ENCODE peak calls at places on chromosome 10, in four cellular contexts. One of them, this sample, is unnamed.

GRCh38 chr10:94500063-94500462 is 45.5 kb upstream of the HELLS start:
- DNase-seq in hepatocyte: peak
- DNase-seq in psoas muscle: no peak
- DNase-seq in body of pancreas: no peak
- DNase-seq in this sample: no peak

GRCh38 chr10:63200416-63200815 is 67.3 kb downstream of the NRBF2 start:
- DNase-seq in hepatocyte: no peak
- DNase-seq in psoas muscle: no peak
- DNase-seq in body of pancreas: no peak
- DNase-seq in this sample: no peak

GRCh38 chr10:114259825-114260224 is 20.8 kb downstream of the VWA2 start:
- DNase-seq in hepatocyte: no peak
- DNase-seq in psoas muscle: peak
- DNase-seq in body of pancreas: no peak
- DNase-seq in this sample: no peak

GRCh38 chr10:126508535-126509040 is 120.3 kb upstream of the ADAM12 start:
- DNase-seq in hepatocyte: peak
- DNase-seq in psoas muscle: no peak
- DNase-seq in body of pancreas: no peak
- DNase-seq in this sample: no peak

GRCh38 chr10:113965077-113965476 is 78.6 kb upstream of the ADRB1 start:
- DNase-seq in hepatocyte: no peak
- DNase-seq in psoas muscle: no peak
- DNase-seq in body of pancreas: no peak
- DNase-seq in this sample: no peak

GRCh38 chr10:44647877-44648542 is 263.1 kb upstream of the CXCL12 start:
- DNase-seq in hepatocyte: no peak
- DNase-seq in psoas muscle: peak
- DNase-seq in body of pancreas: peak
- DNase-seq in this sample: no peak

GRCh38 chr10:24318517-24318916 is 109.6 kb downstream of the KIAA1217 start:
- DNase-seq in hepatocyte: peak
- DNase-seq in psoas muscle: no peak
- DNase-seq in body of pancreas: peak
- DNase-seq in this sample: no peak

GRCh38 chr10:95295031-95295755 is 4.4 kb upstream of the PDLIM1 start:
- DNase-seq in hepatocyte: peak
- DNase-seq in psoas muscle: peak
- DNase-seq in body of pancreas: peak
- DNase-seq in this sample: no peak

GRCh38 chr10:73810735-73811465 is 498 bp downstream of the NDST2 start:
- DNase-seq in hepatocyte: peak
- DNase-seq in psoas muscle: peak
- DNase-seq in body of pancreas: peak
- DNase-seq in this sample: peak

GRCh38 chr10:22682237-22683192 is 31.9 kb downstream of the PIP4K2A start:
- DNase-seq in hepatocyte: no peak
- DNase-seq in psoas muscle: no peak
- DNase-seq in body of pancreas: no peak
- DNase-seq in this sample: peak

GRCh38 chr10:43336641-43337318 is 34.7 kb upstream of the FXYD4 start:
- DNase-seq in hepatocyte: peak
- DNase-seq in psoas muscle: no peak
- DNase-seq in body of pancreas: no peak
- DNase-seq in this sample: no peak

GRCh38 chr10:43333653-43334052 is 37.8 kb upstream of the FXYD4 start:
- DNase-seq in hepatocyte: no peak
- DNase-seq in psoas muscle: no peak
- DNase-seq in body of pancreas: no peak
- DNase-seq in this sample: no peak

GRCh38 chr10:43339136-43339535 is 32.3 kb upstream of the FXYD4 start:
- DNase-seq in hepatocyte: no peak
- DNase-seq in psoas muscle: no peak
- DNase-seq in body of pancreas: no peak
- DNase-seq in this sample: no peak

GRCh38 chr10:43338117-43338516 is 33.3 kb upstream of the FXYD4 start:
- DNase-seq in hepatocyte: no peak
- DNase-seq in psoas muscle: no peak
- DNase-seq in body of pancreas: no peak
- DNase-seq in this sample: no peak

DNA sequence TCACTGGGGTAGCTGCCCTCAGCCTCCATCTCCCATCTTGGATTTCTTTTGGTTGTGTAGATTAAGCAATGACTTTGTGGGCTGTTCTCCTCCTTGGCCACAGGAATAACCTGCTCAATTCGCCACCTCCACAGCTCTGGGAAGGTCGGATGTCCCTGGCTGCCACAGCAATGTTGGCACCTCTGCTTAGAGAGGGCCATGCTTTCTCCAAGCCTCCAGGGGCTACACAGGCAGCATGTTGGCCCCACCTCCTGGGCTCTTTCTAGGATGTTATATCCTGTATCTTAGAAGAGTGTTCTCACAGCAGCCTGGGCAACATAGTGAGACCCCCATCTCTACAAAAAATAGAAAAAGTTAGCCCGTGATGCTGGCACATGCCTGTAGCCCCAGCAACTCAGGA is 35.4 kb upstream of the FXYD4 start:
- DNase-seq in hepatocyte: no peak
- DNase-seq in psoas muscle: no peak
- DNase-seq in body of pancreas: no peak
- DNase-seq in this sample: no peak
- H3K27ac ChIP-seq in hepatocyte: peak
- H3K27ac ChIP-seq in psoas muscle: no peak
- H3K27ac ChIP-seq in body of pancreas: no peak
- H3K27ac ChIP-seq in this sample: no peak

GRCh38 chr10:48798486-48799254 is 114.0 kb downstream of the WDFY4 start:
- DNase-seq in hepatocyte: no peak
- DNase-seq in psoas muscle: no peak
- DNase-seq in body of pancreas: no peak
- DNase-seq in this sample: no peak
- H3K27ac ChIP-seq in hepatocyte: no peak
- H3K27ac ChIP-seq in psoas muscle: no peak
- H3K27ac ChIP-seq in body of pancreas: no peak
- H3K27ac ChIP-seq in this sample: no peak

GRCh38 chr10:18501198-18501597 is 150.2 kb downstream of the NSUN6 start:
- DNase-seq in hepatocyte: no peak
- DNase-seq in psoas muscle: no peak
- DNase-seq in body of pancreas: no peak
- DNase-seq in this sample: no peak

GRCh38 chr10:18500576-18500975 is 150.8 kb downstream of the NSUN6 start:
- DNase-seq in hepatocyte: no peak
- DNase-seq in psoas muscle: no peak
- DNase-seq in body of pancreas: no peak
- DNase-seq in this sample: no peak

GRCh38 chr10:18501610-18502009 is 149.8 kb downstream of the NSUN6 start:
- DNase-seq in hepatocyte: no peak
- DNase-seq in psoas muscle: no peak
- DNase-seq in body of pancreas: no peak
- DNase-seq in this sample: no peak

GRCh38 chr10:18497955-18498354 is 153.4 kb downstream of the NSUN6 start:
- DNase-seq in hepatocyte: no peak
- DNase-seq in psoas muscle: no peak
- DNase-seq in body of pancreas: no peak
- DNase-seq in this sample: no peak
- H3K27ac ChIP-seq in hepatocyte: no peak
- H3K27ac ChIP-seq in psoas muscle: no peak
- H3K27ac ChIP-seq in body of pancreas: no peak
- H3K27ac ChIP-seq in this sample: no peak

GRCh38 chr10:91691981-91692380 is 59.1 kb upstream of the PPP1R3C start:
- DNase-seq in hepatocyte: no peak
- DNase-seq in psoas muscle: no peak
- DNase-seq in body of pancreas: no peak
- DNase-seq in this sample: no peak
- H3K27ac ChIP-seq in hepatocyte: peak
- H3K27ac ChIP-seq in psoas muscle: no peak
- H3K27ac ChIP-seq in body of pancreas: no peak
- H3K27ac ChIP-seq in this sample: no peak

GRCh38 chr10:132652936-132653590 is 115.5 kb downstream of the INPP5A start:
- DNase-seq in hepatocyte: no peak
- DNase-seq in psoas muscle: peak
- DNase-seq in body of pancreas: no peak
- DNase-seq in this sample: no peak

GRCh38 chr10:132654121-132654571 is 116.6 kb downstream of the INPP5A start:
- DNase-seq in hepatocyte: no peak
- DNase-seq in psoas muscle: peak
- DNase-seq in body of pancreas: no peak
- DNase-seq in this sample: no peak

GRCh38 chr10:132651511-132652029 is 114.0 kb downstream of the INPP5A start:
- DNase-seq in hepatocyte: no peak
- DNase-seq in psoas muscle: peak
- DNase-seq in body of pancreas: no peak
- DNase-seq in this sample: no peak

GRCh38 chr10:132653721-132654120 is 116.1 kb downstream of the INPP5A start:
- DNase-seq in hepatocyte: no peak
- DNase-seq in psoas muscle: peak
- DNase-seq in body of pancreas: no peak
- DNase-seq in this sample: no peak

GRCh38 chr10:132652446-132652845 is 114.9 kb downstream of the INPP5A start:
- DNase-seq in hepatocyte: no peak
- DNase-seq in psoas muscle: peak
- DNase-seq in body of pancreas: no peak
- DNase-seq in this sample: no peak
- H3K27ac ChIP-seq in hepatocyte: no peak
- H3K27ac ChIP-seq in psoas muscle: no peak
- H3K27ac ChIP-seq in body of pancreas: no peak
- H3K27ac ChIP-seq in this sample: no peak

DNA sequence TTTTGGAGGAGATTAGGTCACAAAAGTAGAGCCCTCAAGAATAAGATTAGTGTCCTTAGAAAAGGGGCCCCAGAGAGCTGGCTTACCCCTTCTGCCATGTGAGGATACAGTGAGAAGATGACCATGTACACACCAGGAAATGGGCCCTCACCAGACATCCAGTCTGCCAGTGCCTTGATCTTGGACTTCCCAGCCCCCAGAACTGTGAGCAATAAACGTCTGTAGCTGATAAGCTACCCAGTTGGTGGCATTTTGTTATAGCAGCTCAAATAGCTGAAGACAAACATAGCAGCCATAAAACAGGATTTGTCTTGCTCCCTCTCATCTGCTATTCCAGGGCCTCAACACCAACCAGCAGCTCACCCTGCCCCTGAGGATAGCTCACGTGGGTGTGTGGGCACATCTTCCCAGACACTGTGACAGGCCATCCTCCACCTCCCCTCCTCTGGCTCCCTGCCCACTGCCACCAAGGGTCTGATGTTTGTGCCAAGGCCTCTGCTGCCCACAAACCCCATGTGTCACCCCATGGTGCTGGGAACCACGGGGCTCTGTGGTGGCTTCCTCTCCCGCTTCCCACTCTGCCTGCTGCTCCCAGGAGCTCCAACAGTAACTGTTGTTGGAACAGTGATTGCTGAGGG is 252.4 kb downstream of the USP6NL start:
- DNase-seq in hepatocyte: no peak
- DNase-seq in psoas muscle: no peak
- DNase-seq in body of pancreas: no peak
- DNase-seq in this sample: no peak
- H3K27ac ChIP-seq in hepatocyte: no peak
- H3K27ac ChIP-seq in psoas muscle: no peak
- H3K27ac ChIP-seq in body of pancreas: no peak
- H3K27ac ChIP-seq in this sample: no peak

DNA sequence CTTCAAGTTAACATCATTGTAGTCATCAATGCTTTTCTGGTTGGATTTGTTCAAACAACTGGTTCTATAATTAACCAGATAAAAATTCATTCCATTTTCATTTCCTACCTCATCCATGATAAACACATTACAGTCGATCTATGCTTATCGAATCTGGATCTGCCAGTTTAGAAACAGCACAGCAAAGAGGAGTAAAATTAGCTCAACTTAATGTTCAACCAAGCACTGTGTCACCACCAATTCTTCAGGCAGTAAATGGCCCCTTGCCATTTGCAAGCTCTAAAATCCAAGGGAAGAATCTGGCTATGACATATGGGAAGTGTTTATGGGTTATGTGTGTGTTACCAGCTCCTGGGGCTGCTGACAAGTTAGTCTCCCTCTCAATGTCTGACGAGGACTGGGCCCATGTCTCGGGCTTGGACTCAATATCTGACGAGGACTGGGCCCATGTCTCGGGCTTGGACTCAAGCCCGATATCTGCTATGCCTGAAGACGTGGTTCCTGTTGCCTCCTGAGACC is 5.8 kb upstream of the ITIH2 start:
- DNase-seq in hepatocyte: no peak
- DNase-seq in psoas muscle: no peak
- DNase-seq in body of pancreas: no peak
- DNase-seq in this sample: no peak
- H3K27ac ChIP-seq in hepatocyte: no peak
- H3K27ac ChIP-seq in psoas muscle: no peak
- H3K27ac ChIP-seq in body of pancreas: peak
- H3K27ac ChIP-seq in this sample: no peak

This sample was measured in PC-9.